ENCODE peak calls at places on chromosomes 2 and 18, in four cellular contexts. B is nephron progenitor cell, E is GM12864, H is astrocyte of the spinal cord. W is an unnamed sample.

GRCh38 chr2:57516740-57517340 is 529.8 kb upstream of the VRK2 start:
- DNase-seq in H (peak; percentile 52), B (no peak), E (peak; percentile 22), W (peak; percentile 47)

GRCh38 chr2:240595381-240596079 is 9.0 kb downstream of the CAPN10 start:
- DNase-seq in H (no peak), E (no peak), B (peak; percentile 55), W (peak; percentile 74)

GRCh38 chr2:238701066-238701906 is 146.6 kb upstream of the TWIST2 start:
- DNase-seq in E (no peak), B (no peak), H (no peak), W (no peak)

GRCh38 chr2:10378189-10378588 is 69.9 kb downstream of the ODC1 start:
- DNase-seq in H (no peak), E (peak; percentile 83), B (no peak), W (peak; percentile 73)

GRCh38 chr2:128631698-128632490 is 313.2 kb upstream of the HS6ST1 start:
- DNase-seq in H (no peak), B (no peak), E (no peak), W (no peak)

GRCh38 chr2:99488999-99489757 is 639 bp downstream of the REV1 start:
- DNase-seq in E (no peak), H (peak; percentile 37), B (peak; percentile 77), W (peak; percentile 84)

GRCh38 chr2:227325824-227326195 is 759 bp downstream of the MFF start:
- DNase-seq in E (no peak), H (peak; percentile 57), B (peak; percentile 48), W (peak; percentile 21)

GRCh38 chr2:229408356-229408755 is 137.3 kb upstream of the PID1 start:
- DNase-seq in H (peak; percentile 94), E (no peak), B (no peak), W (no peak)

GRCh38 chr18:32735781-32736180 is 37.0 kb downstream of the KLHL14 start:
- DNase-seq in E (no peak), B (no peak), H (peak; percentile 79), W (no peak)

GRCh38 chr2:55277310-55277709 is 8.3 kb upstream of the MTIF2 start:
- DNase-seq in B (no peak), E (no peak), H (no peak), W (no peak)

GRCh38 chr2:138071720-138072719 is 107.7 kb downstream of the HNMT start:
- DNase-seq in H (peak; percentile 62), B (no peak), E (no peak), W (no peak)

GRCh38 chr2:241560883-241561474 is 2.4 kb downstream of the BOK start:
- DNase-seq in B (no peak), H (no peak), E (no peak), W (no peak)

GRCh38 chr18:76932026-76932819 is 109.9 kb downstream of the ZNF236 start:
- DNase-seq in B (no peak), H (no peak), E (no peak), W (no peak)

GRCh38 chr2:146415291-146415690 is 1429.5 kb upstream of the ACVR2A start:
- DNase-seq in E (no peak), H (no peak), B (no peak), W (no peak)

GRCh38 chr18:77105021-77105420 is 27.6 kb downstream of the MBP start:
- DNase-seq in E (no peak), B (no peak), H (peak; percentile 54), W (no peak)

GRCh38 chr2:188450740-188451480 is 159.2 kb downstream of the GULP1 start:
- DNase-seq in B (no peak), E (no peak), H (peak; percentile 29), W (no peak)

GRCh38 chr2:196544906-196545433 is 94.5 kb upstream of the CCDC150 start:
- DNase-seq in H (no peak), B (no peak), E (no peak), W (no peak)

GRCh38 chr2:154402138-154402714 is 296.3 kb upstream of the KCNJ3 start:
- DNase-seq in H (peak; percentile 33), B (no peak), E (no peak), W (no peak)

GRCh38 chr2:156394033-156394741 is 42.0 kb upstream of the GPD2 start:
- DNase-seq in H (no peak), B (no peak), E (no peak), W (no peak)

GRCh38 chr2:167880415-167880814 is 367.0 kb downstream of the STK39 start:
- DNase-seq in B (no peak), E (no peak), H (no peak), W (no peak)

GRCh38 chr2:228875152-228875875 is 395.8 kb downstream of the PID1 start:
- DNase-seq in E (no peak), B (no peak), H (peak; percentile 34), W (no peak)

GRCh38 chr2:181678033-181678586 is 2.2 kb downstream of the NEUROD1 start:
- DNase-seq in E (no peak), H (peak; percentile 81), B (peak; percentile 95), W (peak; percentile 60)

GRCh38 chr18:45652703-45653490 is 37.6 kb downstream of the SLC14A2 start:
- DNase-seq in E (no peak), H (peak; percentile 20), B (no peak), W (no peak)

GRCh38 chr2:56713161-56713676 is 529.4 kb downstream of the CCDC85A start:
- DNase-seq in E (no peak), B (no peak), H (peak; percentile 67), W (no peak)

GRCh38 chr2:133442393-133442792 is 125.9 kb downstream of the NCKAP5 start:
- DNase-seq in B (no peak), H (no peak), E (no peak), W (no peak)

GRCh38 chr2:235399895-235400294 is 93.9 kb upstream of the AGAP1 start:
- DNase-seq in H (no peak), E (no peak), B (no peak), W (no peak)

GRCh38 chr2:235402444-235402843 is 91.4 kb upstream of the AGAP1 start:
- DNase-seq in E (no peak), B (no peak), H (no peak), W (no peak)

GRCh38 chr2:235406420-235406819 is 87.4 kb upstream of the AGAP1 start:
- DNase-seq in B (no peak), E (no peak), H (no peak), W (no peak)

DNA sequence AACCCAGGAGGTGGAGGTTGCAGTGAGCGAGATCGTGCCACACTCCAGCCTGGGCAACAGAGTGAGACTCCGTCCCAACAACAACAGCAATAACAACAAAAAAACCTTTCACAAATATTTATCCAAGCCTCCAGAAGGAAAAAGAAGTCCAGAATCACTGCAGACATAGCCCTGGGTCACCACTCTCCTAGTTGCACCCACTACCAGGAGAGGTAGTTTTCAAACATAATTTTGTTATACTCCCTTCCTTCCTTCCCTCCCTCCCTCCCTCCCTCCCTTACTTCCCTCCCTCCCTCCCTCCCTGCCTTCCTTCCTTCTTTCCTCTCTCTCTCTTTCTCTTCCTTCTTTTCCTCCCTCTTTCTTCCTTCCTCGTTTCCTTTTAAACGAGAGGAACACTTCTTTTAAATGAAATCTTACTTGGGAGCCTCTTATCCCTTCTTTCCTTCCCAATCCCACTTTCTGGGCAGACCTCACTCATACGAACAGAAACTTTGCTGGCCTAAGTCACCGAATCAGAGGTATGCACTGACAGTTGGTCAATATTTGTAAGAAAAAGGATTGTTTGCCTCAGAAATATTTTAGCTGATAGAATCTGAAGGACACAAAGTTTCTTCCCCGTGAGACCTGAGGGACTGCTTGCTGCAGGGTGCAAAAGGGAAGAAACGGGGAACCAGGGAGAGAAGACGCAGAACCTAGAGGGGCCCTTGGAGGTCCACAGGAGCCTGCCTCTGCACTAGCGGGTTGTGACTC is 88.1 kb upstream of the AGAP1 start:
- DNase-seq in H (no peak), B (no peak), E (no peak), W (no peak)
- TF ChIP-seq CTCF in H (no peak), B (no peak), E (no peak), W (no peak)

DNA sequence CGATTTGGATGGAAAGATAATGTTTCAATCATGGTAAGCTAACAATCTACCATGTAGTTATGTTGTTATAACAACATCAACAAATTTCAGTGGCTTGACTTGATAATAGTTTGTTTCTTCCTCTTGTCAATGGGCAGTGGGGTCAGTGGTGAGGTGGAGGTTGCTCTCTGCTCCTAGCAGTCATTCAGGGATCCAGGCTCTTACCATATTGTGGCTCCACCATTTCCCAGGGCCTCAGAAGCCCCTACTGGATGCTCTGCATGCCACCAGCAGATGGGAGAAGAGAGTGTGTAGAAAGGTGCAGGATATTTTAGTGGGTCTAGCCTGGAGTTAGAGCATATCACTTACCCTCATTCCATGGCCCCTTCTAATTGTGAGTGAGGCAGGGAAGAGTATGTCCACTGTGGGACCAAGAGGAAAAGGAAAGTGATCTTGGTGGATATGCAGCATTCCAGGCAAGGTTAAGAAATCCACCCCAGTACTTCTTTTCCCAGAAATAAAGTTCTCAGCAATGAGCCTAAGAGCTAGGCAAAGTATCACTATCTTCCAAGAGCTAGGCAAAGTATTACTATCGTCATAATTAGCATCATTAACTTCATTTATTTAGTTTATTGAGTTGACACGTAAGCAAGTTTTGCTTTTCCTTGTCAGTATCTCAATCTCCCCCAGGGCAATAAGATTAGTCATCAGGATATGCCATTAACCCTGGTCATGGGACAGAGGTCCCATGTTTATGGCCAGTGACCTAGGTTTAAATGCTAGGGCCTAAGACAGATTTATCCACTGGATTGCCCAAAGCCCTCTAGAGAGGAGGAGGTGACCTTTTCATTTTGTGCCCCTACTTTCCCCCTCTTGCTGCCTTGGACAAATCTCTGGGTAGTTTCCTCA is 4.2 kb upstream of the IWS1 start:
- DNase-seq in E (no peak), B (no peak), H (no peak), W (no peak)
- TF ChIP-seq CTCF in E (no peak), B (no peak), H (no peak), W (peak; percentile 8)

GRCh38 chr2:112031916-112032582 is 23.0 kb upstream of the TMEM87B start:
- DNase-seq in B (no peak), E (no peak), H (no peak), W (no peak)

GRCh38 chr2:112034924-112035323 is 20.1 kb upstream of the TMEM87B start:
- DNase-seq in B (no peak), H (no peak), E (no peak), W (no peak)

GRCh38 chr2:112033600-112033999 is 21.5 kb upstream of the TMEM87B start:
- DNase-seq in H (peak; percentile 46), B (no peak), E (no peak), W (no peak)

GRCh38 chr2:112031473-112031872 is 23.6 kb upstream of the TMEM87B start:
- DNase-seq in E (no peak), H (peak; percentile 30), B (no peak), W (no peak)

GRCh38 chr2:112032615-112033457 is 22.2 kb upstream of the TMEM87B start:
- DNase-seq in H (peak; percentile 79), E (no peak), B (no peak), W (no peak)
- TF ChIP-seq CTCF in H (peak; percentile 17), E (peak; percentile 21), B (no peak), W (no peak)

GRCh38 chr2:144510206-144510991 is 9.5 kb downstream of the ZEB2 start:
- DNase-seq in H (peak; percentile 85), E (no peak), B (no peak), W (no peak)

GRCh38 chr2:144512421-144513272 is 7.3 kb downstream of the ZEB2 start:
- DNase-seq in H (peak; percentile 37), E (no peak), B (no peak), W (no peak)

GRCh38 chr2:144511222-144511855 is 8.6 kb downstream of the ZEB2 start:
- DNase-seq in B (no peak), H (peak; percentile 36), E (no peak), W (no peak)

GRCh38 chr2:144513388-144514100 is 6.4 kb downstream of the ZEB2 start:
- DNase-seq in H (peak; percentile 81), B (no peak), E (no peak), W (no peak)

DNA sequence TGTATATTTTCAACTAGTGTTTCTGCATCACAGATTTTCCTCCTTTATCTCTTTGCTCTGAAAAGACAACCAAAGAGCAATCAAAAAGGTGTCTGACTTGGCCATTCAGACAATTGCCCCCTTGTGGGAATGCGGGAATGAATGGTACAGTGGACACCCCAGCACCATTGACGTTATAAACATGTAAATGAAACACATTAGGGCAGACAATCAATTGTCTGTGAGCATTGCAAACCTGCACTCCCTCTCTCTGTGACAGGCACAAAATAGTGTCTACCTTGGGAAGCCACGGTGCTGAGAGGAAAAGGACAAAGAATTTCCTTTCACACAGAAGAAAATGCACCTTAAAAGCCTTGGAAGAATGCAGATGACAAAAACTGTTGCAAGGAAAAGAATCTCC is 8.0 kb downstream of the ZEB2 start:
- DNase-seq in H (peak; percentile 24), B (no peak), E (no peak), W (no peak)
- TF ChIP-seq CTCF in H (no peak), B (no peak), E (no peak), W (no peak)

W was measured in GM13977.